ENCODE peak calls at places on chromosomes 2 and 18, in ten cellular contexts. D, A, P, C, F, X, B, I, R and Y are unnamed samples.

GRCh38 chr2:26479131-26479970 is 1.4 kb upstream of the OTOF start:
- DNase-seq in D (no peak), A (no peak), P (no peak), C (no peak), F (no peak), X (no peak), B (no peak), I (no peak), R (peak), Y (no peak)

GRCh38 chr2:209321076-209321475 is 102.8 kb upstream of the MAP2 start:
- DNase-seq in D (no peak), A (no peak), P (peak), C (peak), F (no peak), X (no peak), B (peak), I (peak), R (no peak), Y (no peak)

GRCh38 chr2:188450740-188451480 is 159.2 kb downstream of the GULP1 start:
- DNase-seq in D (no peak), A (no peak), P (peak), C (no peak), F (no peak), X (no peak), B (no peak), I (peak), R (no peak), Y (no peak)

GRCh38 chr2:213067888-213068287 is 83.5 kb downstream of the IKZF2 start:
- DNase-seq in D (no peak), A (no peak), P (peak), C (peak), F (no peak), X (no peak), B (peak), I (peak), R (no peak), Y (no peak)

GRCh38 chr18:57980573-57981348 is 63.3 kb upstream of the NEDD4L start:
- DNase-seq in D (no peak), A (no peak), P (no peak), C (no peak), F (no peak), X (no peak), B (peak), I (no peak), R (no peak), Y (no peak)

GRCh38 chr18:7946724-7947377 is 379.7 kb downstream of the PTPRM start:
- DNase-seq in D (no peak), A (no peak), P (peak), C (peak), F (no peak), X (peak), B (peak), I (peak), R (peak), Y (no peak)

GRCh38 chr2:171789956-171790355 is 102.7 kb downstream of the DYNC1I2 start:
- DNase-seq in D (no peak), A (no peak), P (no peak), C (no peak), F (no peak), X (no peak), B (no peak), I (no peak), R (no peak), Y (no peak)

GRCh38 chr18:51028201-51028805 is 1.7 kb upstream of the SMAD4 start:
- DNase-seq in D (no peak), A (peak), P (peak), C (peak), F (no peak), X (no peak), B (peak), I (peak), R (no peak), Y (no peak)

GRCh38 chr2:174716785-174717184 is 47.5 kb downstream of the CHRNA1 start:
- DNase-seq in D (no peak), A (no peak), P (no peak), C (no peak), F (no peak), X (no peak), B (no peak), I (no peak), R (no peak), Y (no peak)

GRCh38 chr18:51953521-51953920 is 386.5 kb upstream of the DCC start:
- DNase-seq in D (no peak), A (peak), P (no peak), C (no peak), F (no peak), X (no peak), B (no peak), I (no peak), R (no peak), Y (no peak)

GRCh38 chr2:235550946-235551345 is 57.1 kb downstream of the AGAP1 start:
- DNase-seq in D (no peak), A (no peak), P (no peak), C (no peak), F (no peak), X (no peak), B (no peak), I (no peak), R (no peak), Y (no peak)

GRCh38 chr2:64186698-64187605 is 42.7 kb upstream of the PELI1 start:
- DNase-seq in D (no peak), A (no peak), P (no peak), C (no peak), F (no peak), X (peak), B (no peak), I (peak), R (no peak), Y (no peak)

GRCh38 chr18:9404565-9405060 is 70.0 kb downstream of the TWSG1 start:
- DNase-seq in D (no peak), A (peak), P (peak), C (no peak), F (no peak), X (no peak), B (no peak), I (no peak), R (no peak), Y (peak)

GRCh38 chr2:19797871-19798270 is 103.9 kb downstream of the TTC32 start:
- DNase-seq in D (no peak), A (no peak), P (no peak), C (no peak), F (no peak), X (no peak), B (no peak), I (peak), R (no peak), Y (no peak)

GRCh38 chr18:78739843-78740677 is 239.6 kb upstream of the SALL3 start:
- DNase-seq in D (no peak), A (no peak), P (no peak), C (no peak), F (no peak), X (no peak), B (no peak), I (no peak), R (peak), Y (no peak)

GRCh38 chr2:223923976-223924375 is 21.2 kb downstream of the WDFY1 start:
- DNase-seq in D (no peak), A (no peak), P (peak), C (no peak), F (no peak), X (no peak), B (no peak), I (no peak), R (no peak), Y (no peak)

GRCh38 chr2:25201265-25201664 is 32.9 kb upstream of the POMC start:
- DNase-seq in D (no peak), A (no peak), P (no peak), C (peak), F (no peak), X (no peak), B (no peak), I (peak), R (no peak), Y (no peak)

GRCh38 chr18:58443671-58444070 is 185.2 kb downstream of the ALPK2 start:
- DNase-seq in D (no peak), A (no peak), P (no peak), C (no peak), F (no peak), X (no peak), B (no peak), I (no peak), R (no peak), Y (no peak)

GRCh38 chr18:3281456-3282400 is 19.8 kb downstream of the MYL12B start:
- DNase-seq in D (no peak), A (peak), P (peak), C (peak), F (no peak), X (peak), B (peak), I (peak), R (no peak), Y (no peak)

GRCh38 chr2:157067562-157067961 is 189.9 kb upstream of the GALNT5 start:
- DNase-seq in D (no peak), A (no peak), P (no peak), C (peak), F (no peak), X (no peak), B (no peak), I (no peak), R (no peak), Y (no peak)

GRCh38 chr2:232886632-232887031 is 16.6 kb downstream of the SNORC start:
- DNase-seq in D (no peak), A (no peak), P (no peak), C (no peak), F (no peak), X (no peak), B (no peak), I (no peak), R (no peak), Y (peak)

GRCh38 chr2:239878686-239879085 is 146.5 kb downstream of the NDUFA10 start:
- DNase-seq in D (no peak), A (no peak), P (no peak), C (no peak), F (no peak), X (no peak), B (no peak), I (no peak), R (no peak), Y (no peak)

GRCh38 chr2:85886585-85886984 is 2.2 kb downstream of the ST3GAL5 start:
- DNase-seq in D (peak), A (no peak), P (peak), C (peak), F (no peak), X (peak), B (peak), I (peak), R (peak), Y (no peak)

GRCh38 chr2:932320-933221 is 18.1 kb upstream of the SNTG2 start:
- DNase-seq in D (no peak), A (no peak), P (no peak), C (no peak), F (no peak), X (no peak), B (no peak), I (peak), R (no peak), Y (no peak)

GRCh38 chr2:52936029-52936428 is 831.6 kb upstream of the CHAC2 start:
- DNase-seq in D (no peak), A (no peak), P (peak), C (peak), F (no peak), X (no peak), B (no peak), I (peak), R (no peak), Y (no peak)

GRCh38 chr18:54671291-54671881 is 80.3 kb downstream of the DYNAP start:
- DNase-seq in D (no peak), A (peak), P (peak), C (peak), F (no peak), X (no peak), B (peak), I (peak), R (no peak), Y (no peak)

GRCh38 chr2:240588669-240589068 is 2.1 kb downstream of the CAPN10 start:
- DNase-seq in D (peak), A (no peak), P (no peak), C (no peak), F (no peak), X (no peak), B (no peak), I (no peak), R (peak), Y (no peak)

GRCh38 chr2:101805146-101806088 is 107.9 kb downstream of the MAP4K4 start:
- DNase-seq in D (no peak), A (no peak), P (peak), C (no peak), F (no peak), X (no peak), B (no peak), I (no peak), R (no peak), Y (no peak)
- TF ChIP-seq CTCF in D (no peak), A (no peak), P (no peak), C (no peak), F (no peak), X (no peak), B (no peak), I (no peak), R (no peak), Y (no peak)

GRCh38 chr2:74119324-74119723 is 28.4 kb downstream of the BOLA3 start:
- DNase-seq in D (no peak), A (no peak), P (no peak), C (peak), F (no peak), X (no peak), B (no peak), I (peak), R (no peak), Y (no peak)

DNA sequence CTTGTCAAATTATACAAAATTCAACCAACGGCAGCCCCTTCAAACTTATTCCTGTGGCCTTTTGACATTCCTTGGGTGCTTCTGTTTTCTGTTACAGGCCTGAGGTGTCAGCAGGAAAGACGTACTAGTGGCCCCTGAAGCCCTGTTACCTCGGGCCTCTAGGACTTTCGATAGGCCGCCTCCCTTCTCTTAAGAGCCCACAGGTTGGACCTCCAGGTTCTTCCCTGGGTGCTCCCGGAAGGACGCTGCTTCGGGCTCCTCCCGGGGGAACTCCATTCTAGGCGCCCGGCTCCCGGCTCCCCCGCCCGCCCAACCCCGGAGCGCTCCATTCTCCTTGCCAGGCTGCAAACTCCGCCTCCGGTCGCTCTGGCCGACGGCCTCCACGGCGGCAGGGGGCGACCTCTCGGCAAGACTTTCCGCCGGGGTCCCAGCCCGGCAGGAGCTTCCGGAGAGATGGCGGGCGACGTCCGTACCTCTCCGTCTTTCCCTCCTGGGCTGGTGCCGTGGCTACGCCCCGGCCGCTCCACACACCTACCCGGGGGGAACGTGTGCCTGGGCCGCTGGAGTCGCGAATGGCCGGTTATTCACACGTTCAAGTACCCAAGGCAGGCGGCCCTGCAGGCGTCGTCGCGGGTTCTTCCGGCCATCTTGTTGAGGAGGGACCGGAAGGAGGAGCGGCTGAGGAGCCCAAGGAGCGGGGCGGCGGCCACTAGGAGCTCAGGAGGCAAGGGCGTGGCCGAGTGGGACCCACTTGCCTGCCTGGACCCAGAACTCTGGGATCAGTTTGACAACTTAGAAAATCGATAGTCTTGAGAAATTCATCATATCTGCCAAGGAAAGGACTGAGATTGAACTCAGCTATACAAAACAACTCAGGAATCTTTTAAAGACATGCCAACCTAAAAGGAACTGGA is 27.5 kb downstream of the BOLA3 start:
- DNase-seq in D (peak), A (peak), P (peak), C (peak), F (no peak), X (no peak), B (peak), I (peak), R (peak), Y (peak)
- TF ChIP-seq CTCF in D (peak), A (peak), P (no peak), C (peak), F (peak), X (no peak), B (peak), I (no peak), R (peak), Y (no peak)

DNA sequence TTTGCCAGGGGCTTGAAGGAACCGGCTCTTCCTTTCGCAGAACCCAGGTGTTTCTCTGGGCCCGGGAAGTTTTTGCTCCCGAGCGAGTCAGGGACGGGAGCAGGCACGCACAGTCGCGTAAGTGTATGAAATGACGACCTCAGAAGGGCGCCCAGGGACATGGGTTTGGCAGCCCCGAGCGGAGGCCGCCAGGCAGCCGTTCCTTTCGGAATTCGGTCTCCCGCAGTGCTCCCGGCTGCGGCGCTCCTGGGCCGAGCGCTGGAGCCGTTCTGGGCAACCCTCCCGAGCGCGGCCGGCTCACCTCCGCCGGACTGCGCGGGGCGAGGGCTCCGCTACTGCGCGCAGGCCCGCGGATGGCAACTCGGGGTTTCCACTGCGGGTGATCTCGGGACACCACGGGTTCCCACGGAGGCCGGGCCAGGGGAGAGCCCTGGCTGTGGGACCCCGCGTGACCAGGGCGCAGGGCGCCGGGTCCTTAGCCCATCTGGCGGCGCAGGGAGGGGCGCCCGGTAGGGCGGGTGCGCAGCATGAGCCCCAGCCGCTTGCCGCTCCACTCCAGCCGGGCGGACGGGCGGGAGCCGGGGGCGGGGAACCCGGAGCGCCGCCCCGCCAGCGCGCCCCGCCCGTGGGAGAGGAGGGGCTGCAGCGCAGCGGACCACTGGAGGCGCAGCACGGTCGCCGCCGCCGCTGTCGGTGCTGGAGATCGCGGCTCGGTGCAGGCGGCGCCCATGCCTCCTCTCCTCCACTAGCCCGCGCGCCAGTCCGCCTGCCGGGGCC is at the start of gene OSBPL6:
- DNase-seq in D (peak), A (peak), P (peak), C (peak), F (peak), X (peak), B (peak), I (peak), R (peak), Y (peak)
- TF ChIP-seq CTCF in D (peak), A (no peak), P (no peak), C (peak), F (peak), X (no peak), B (peak), I (no peak), R (peak), Y (no peak)

GRCh38 chr18:75335511-75335910 is 92.0 kb downstream of the SMIM21 start:
- DNase-seq in D (no peak), A (no peak), P (no peak), C (no peak), F (no peak), X (no peak), B (no peak), I (no peak), R (no peak), Y (no peak)

GRCh38 chr18:75334869-75335268 is 92.6 kb downstream of the SMIM21 start:
- DNase-seq in D (no peak), A (no peak), P (no peak), C (no peak), F (no peak), X (no peak), B (no peak), I (no peak), R (no peak), Y (no peak)

GRCh38 chr18:75340206-75340605 is 87.3 kb downstream of the SMIM21 start:
- DNase-seq in D (no peak), A (no peak), P (no peak), C (no peak), F (no peak), X (no peak), B (no peak), I (no peak), R (no peak), Y (no peak)

GRCh38 chr18:75337348-75337747 is 90.2 kb downstream of the SMIM21 start:
- DNase-seq in D (no peak), A (no peak), P (no peak), C (no peak), F (no peak), X (no peak), B (no peak), I (no peak), R (no peak), Y (no peak)

DNA sequence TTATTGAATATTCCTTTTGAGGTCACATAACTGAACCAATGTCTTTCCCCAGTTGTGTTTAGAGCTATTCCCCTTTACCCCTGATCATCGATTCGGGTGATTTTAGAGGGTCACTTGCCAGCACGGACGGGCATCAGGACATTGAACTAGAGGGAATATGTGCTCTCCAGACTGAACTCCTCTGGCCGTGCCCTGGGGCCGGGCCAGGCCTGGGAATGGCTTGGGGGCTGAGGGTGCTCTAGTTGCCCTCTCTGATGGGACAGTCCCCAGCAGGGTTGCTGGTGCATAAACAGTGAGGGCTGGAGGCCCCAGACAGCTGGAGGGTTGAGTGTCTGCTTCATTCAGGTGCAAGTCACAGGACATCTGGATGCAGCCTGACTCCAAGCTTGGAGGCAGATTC is 90.7 kb downstream of the SMIM21 start:
- DNase-seq in D (no peak), A (no peak), P (no peak), C (no peak), F (no peak), X (no peak), B (no peak), I (no peak), R (no peak), Y (no peak)
- TF ChIP-seq CTCF in D (no peak), A (no peak), P (no peak), C (no peak), F (no peak), X (no peak), B (no peak), I (no peak), R (no peak), Y (no peak)

GRCh38 chr2:204468689-204469429 is 76.4 kb upstream of the PARD3B start:
- DNase-seq in D (no peak), A (no peak), P (peak), C (peak), F (no peak), X (no peak), B (peak), I (peak), R (no peak), Y (no peak)
- TF ChIP-seq CTCF in D (no peak), A (no peak), P (no peak), C (no peak), F (no peak), X (no peak), B (no peak), I (no peak), R (no peak), Y (no peak)

DNA sequence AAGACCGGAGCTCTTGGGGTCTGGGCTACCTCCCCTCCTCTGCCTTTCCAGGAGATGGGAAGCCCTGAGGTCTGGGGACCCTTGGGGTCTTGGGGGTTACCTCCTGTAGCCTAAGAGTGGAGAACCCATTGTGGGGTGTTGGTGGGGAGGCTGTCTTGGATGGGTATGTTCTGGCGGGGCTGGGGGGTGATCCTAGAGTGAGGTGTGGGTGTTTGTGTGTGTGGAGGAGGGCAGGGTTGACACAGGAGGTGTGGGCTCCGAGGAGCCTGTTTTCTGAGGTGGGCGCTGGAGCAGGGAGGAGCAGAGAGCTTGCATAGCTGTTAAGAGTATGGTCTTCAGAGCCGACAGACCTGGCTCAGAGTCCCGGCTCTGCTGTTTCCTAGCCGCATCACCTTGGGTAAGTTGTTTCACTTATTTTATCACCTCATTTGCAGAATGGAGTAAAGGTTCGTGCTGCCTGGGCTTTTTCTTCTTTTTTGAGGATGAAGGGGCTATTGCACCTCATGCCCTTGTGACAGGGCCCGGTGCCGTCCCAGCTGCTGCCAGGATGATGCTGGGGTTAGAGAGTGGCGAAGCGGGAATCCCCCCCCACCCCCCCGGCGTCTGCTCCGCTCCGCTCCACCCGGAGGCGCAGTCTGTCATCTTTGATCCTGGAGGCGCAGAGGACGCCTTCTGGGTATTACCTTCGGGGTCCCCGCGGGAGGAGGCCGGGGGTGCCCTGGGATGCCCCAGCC is 17.2 kb downstream of the TET3 start:
- DNase-seq in D (no peak), A (no peak), P (no peak), C (no peak), F (no peak), X (no peak), B (no peak), I (no peak), R (no peak), Y (no peak)
- TF ChIP-seq CTCF in D (no peak), A (no peak), P (no peak), C (no peak), F (no peak), X (no peak), B (no peak), I (no peak), R (no peak), Y (no peak)